ENCODE peak calls at places on chromosomes 7 and 10, in four cellular contexts. T, R, Y and J are unnamed samples.

GRCh38 chr7:130988443-130988842 is 254.4 kb upstream of the KLF14 start:
- DNase-seq in T (no peak), R (peak), Y (peak), J (no peak)

GRCh38 chr10:99930731-99931550 is 78.8 kb downstream of the DNMBP start:
- DNase-seq in T (no peak), Y (no peak), R (peak), J (no peak)

GRCh38 chr7:17946591-17946990 is 6.3 kb upstream of the SNX13 start:
- DNase-seq in R (no peak), T (no peak), Y (no peak), J (no peak)

GRCh38 chr7:2668401-2668800 is 19.6 kb upstream of the AMZ1 start:
- DNase-seq in T (no peak), R (no peak), Y (no peak), J (no peak)

GRCh38 chr10:32985781-32986350 is 27.8 kb upstream of the ITGB1 start:
- DNase-seq in T (no peak), Y (no peak), R (no peak), J (no peak)

GRCh38 chr10:114685456-114685855 is 27.4 kb upstream of the ABLIM1 start:
- DNase-seq in Y (no peak), T (no peak), R (peak), J (peak)

GRCh38 chr10:25815236-25815635 is 118.8 kb upstream of the MYO3A start:
- DNase-seq in T (no peak), Y (no peak), R (no peak), J (no peak)

GRCh38 chr7:78149787-78150186 is 351.2 kb downstream of the PHTF2 start:
- DNase-seq in R (no peak), T (no peak), Y (no peak), J (no peak)

GRCh38 chr7:79862447-79862846 is 272.2 kb upstream of the GNAI1 start:
- DNase-seq in Y (no peak), T (no peak), R (no peak), J (no peak)

GRCh38 chr10:78650122-78650521 is 418.6 kb upstream of the ZMIZ1 start:
- DNase-seq in T (no peak), R (no peak), Y (no peak), J (no peak)

GRCh38 chr7:149147730-149148653 is 739 bp downstream of the ZNF398 start:
- DNase-seq in T (peak), R (peak), Y (peak), J (peak)

GRCh38 chr10:71483871-71484270 is 87.2 kb downstream of the CDH23 start:
- DNase-seq in R (no peak), Y (no peak), T (no peak), J (no peak)

GRCh38 chr10:97914171-97914836 is 64.7 kb downstream of the GOLGA7B start:
- DNase-seq in Y (no peak), T (no peak), R (no peak), J (no peak)

GRCh38 chr10:127679642-127680255 is 57.2 kb upstream of the FOXI2 start:
- DNase-seq in R (peak), T (no peak), Y (no peak), J (no peak)

GRCh38 chr7:17965600-17965999 is 25.3 kb upstream of the SNX13 start:
- DNase-seq in R (no peak), T (no peak), Y (no peak), J (no peak)

GRCh38 chr7:44157116-44158059 is 16.3 kb upstream of the MYL7 start:
- DNase-seq in Y (no peak), R (peak), T (no peak), J (no peak)

GRCh38 chr7:142384508-142384922 is 126.7 kb upstream of the PRSS58 start:
- DNase-seq in Y (no peak), R (no peak), T (no peak), J (no peak)

GRCh38 chr7:66152538-66153191 is 38.0 kb downstream of the CRCP start:
- DNase-seq in R (peak), Y (no peak), T (no peak), J (no peak)

GRCh38 chr10:50576245-50576815 is 47.4 kb downstream of the SGMS1 start:
- DNase-seq in R (no peak), T (no peak), Y (no peak), J (no peak)

GRCh38 chr10:76874896-76875295 is 762.7 kb downstream of the KCNMA1 start:
- DNase-seq in R (no peak), T (no peak), Y (no peak), J (no peak)

GRCh38 chr7:51234609-51235308 is 81.8 kb downstream of the COBL start:
- DNase-seq in R (no peak), Y (no peak), T (no peak), J (no peak)

GRCh38 chr10:13706604-13707003 is 119.8 kb downstream of the PRPF18 start:
- DNase-seq in R (no peak), Y (no peak), T (no peak), J (no peak)

GRCh38 chr7:130831817-130832481 is 97.9 kb upstream of the KLF14 start:
- DNase-seq in Y (no peak), R (peak), T (no peak), J (no peak)

GRCh38 chr10:11148131-11148530 is 130.5 kb downstream of the CELF2 start:
- DNase-seq in T (no peak), Y (no peak), R (no peak), J (no peak)

GRCh38 chr10:11149499-11149898 is 131.8 kb downstream of the CELF2 start:
- DNase-seq in T (no peak), R (no peak), Y (peak), J (no peak)

GRCh38 chr10:11150876-11151275 is 133.2 kb downstream of the CELF2 start:
- DNase-seq in T (no peak), Y (no peak), R (no peak), J (no peak)

GRCh38 chr10:11148638-11149037 is 131.0 kb downstream of the CELF2 start:
- DNase-seq in R (no peak), Y (no peak), T (no peak), J (no peak)

GRCh38 chr10:11150255-11150731 is 132.6 kb downstream of the CELF2 start:
- DNase-seq in Y (peak), R (no peak), T (no peak), J (no peak)
- H3K4me3 ChIP-seq in Y (peak), R (no peak), T (no peak), J (no peak)

GRCh38 chr7:47809387-47809786 is 138.9 kb downstream of the PKD1L1 start:
- DNase-seq in Y (no peak), R (no peak), T (no peak), J (no peak)

GRCh38 chr7:47806701-47807103 is 141.6 kb downstream of the PKD1L1 start:
- DNase-seq in Y (no peak), T (no peak), R (no peak), J (peak)

GRCh38 chr7:47808321-47808720 is 139.9 kb downstream of the PKD1L1 start:
- DNase-seq in Y (no peak), R (no peak), T (no peak), J (no peak)

GRCh38 chr7:47807126-47807525 is 141.1 kb downstream of the PKD1L1 start:
- DNase-seq in Y (no peak), R (no peak), T (no peak), J (no peak)

DNA sequence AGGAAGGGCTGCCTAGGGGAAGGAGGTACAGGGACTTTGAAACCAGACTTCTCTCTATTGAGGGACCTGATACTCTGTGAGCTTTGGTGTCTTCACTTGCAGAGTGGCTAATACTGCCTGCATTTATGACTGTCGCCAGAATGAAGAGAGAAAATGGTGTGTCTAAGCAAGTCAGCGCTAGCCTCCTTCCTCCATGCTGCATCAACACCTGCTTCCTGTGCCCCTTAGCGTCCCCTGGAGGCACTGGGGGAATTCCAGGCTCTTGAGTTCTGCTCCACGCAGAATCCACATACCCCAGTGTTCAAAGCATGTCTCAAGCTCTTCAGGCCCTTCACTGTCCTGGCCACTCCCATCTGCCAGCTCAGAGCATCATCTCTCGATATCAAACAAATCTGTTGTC is 140.5 kb downstream of the PKD1L1 start:
- DNase-seq in R (peak), T (no peak), Y (no peak), J (no peak)
- H3K4me3 ChIP-seq in R (no peak), T (no peak), Y (no peak), J (peak)

GRCh38 chr7:6639032-6639431 is 1.9 kb downstream of the ZNF316 start:
- DNase-seq in Y (no peak), R (no peak), T (no peak), J (no peak)
- H3K4me3 ChIP-seq in Y (no peak), R (no peak), T (no peak), J (peak)

GRCh38 chr7:139914861-139915300 is 85.8 kb downstream of the TBXAS1 start:
- DNase-seq in T (no peak), R (no peak), Y (no peak), J (no peak)

GRCh38 chr7:139918488-139918887 is 89.4 kb downstream of the TBXAS1 start:
- DNase-seq in T (no peak), Y (no peak), R (peak), J (peak)

GRCh38 chr7:139915301-139915863 is 86.3 kb downstream of the TBXAS1 start:
- DNase-seq in T (no peak), Y (no peak), R (no peak), J (no peak)

GRCh38 chr7:139915864-139916716 is 87.0 kb downstream of the TBXAS1 start:
- DNase-seq in R (peak), Y (no peak), T (peak), J (no peak)

GRCh38 chr7:139916717-139917395 is 87.8 kb downstream of the TBXAS1 start:
- DNase-seq in T (no peak), Y (no peak), R (no peak), J (no peak)
- H3K4me3 ChIP-seq in T (no peak), Y (no peak), R (no peak), J (no peak)

GRCh38 chr7:90404777-90405176 is 1.5 kb downstream of the CLDN12 start:
- DNase-seq in Y (no peak), T (no peak), R (no peak), J (no peak)
- H3K4me3 ChIP-seq in Y (peak), T (no peak), R (no peak), J (peak)

DNA sequence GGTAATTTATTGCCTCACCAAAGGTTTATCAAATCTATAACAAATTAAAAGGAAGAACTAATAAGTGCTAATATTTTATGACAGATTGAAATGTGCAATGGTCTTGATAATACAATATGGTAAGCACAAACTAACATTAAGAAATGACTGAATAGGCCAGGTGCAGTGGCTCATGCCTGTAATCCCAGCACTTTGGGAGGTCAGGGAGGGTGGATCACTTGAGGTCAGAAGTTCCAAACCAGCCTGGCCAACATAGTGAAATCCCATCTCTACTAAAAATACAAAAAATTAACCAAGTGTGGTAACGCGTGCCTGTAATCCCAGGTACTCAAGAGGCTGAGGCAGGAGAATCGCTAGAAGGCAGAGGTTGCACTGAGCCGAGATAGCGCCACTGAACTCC is 3.5 kb downstream of the MTPAP start:
- DNase-seq in Y (no peak), T (no peak), R (no peak), J (no peak)
- H3K4me3 ChIP-seq in Y (no peak), T (no peak), R (no peak), J (no peak)